ENCODE peak calls at places on chromosomes 11 and 22, in nine cellular contexts. B is transverse colon, J is kidney, O is HepG2, Q is right atrium auricular region, M is epithelial cell of esophagus, P is AG10803, V is GM23338, G is fibroblast of lung. I is an unnamed sample.

GRCh38 chr11:6526411-6527135 is 29.5 kb downstream of the DNHD1 start:
- DNase-seq in B (no peak), J (no peak), O (no peak), Q (no peak), M (no peak), P (peak; percentile 13), V (no peak), G (no peak), I (no peak)

GRCh38 chr11:17432041-17432440 is 43.6 kb upstream of the KCNJ11 start:
- DNase-seq in B (no peak), J (no peak), O (no peak), Q (no peak), M (no peak), P (no peak), V (no peak), G (no peak), I (no peak)

GRCh38 chr11:43687120-43687791 is 6.7 kb downstream of the HSD17B12 start:
- DNase-seq in B (no peak), J (peak; percentile 62), O (no peak), Q (peak; percentile 77), M (peak; percentile 80), P (peak; percentile 31), V (peak; percentile 47), G (peak; percentile 80), I (peak; percentile 81)

GRCh38 chr11:282171-282570 is 4.0 kb downstream of the NLRP6 start:
- DNase-seq in B (no peak), J (peak; percentile 60), O (no peak), Q (no peak), M (no peak), P (no peak), V (no peak), G (no peak), I (no peak)

GRCh38 chr11:116657842-116658825 is 114.7 kb downstream of the BUD13 start:
- DNase-seq in B (no peak), J (no peak), O (no peak), Q (no peak), M (no peak), P (no peak), V (no peak), G (no peak), I (no peak)

GRCh38 chr11:118003021-118003423 is 16.8 kb downstream of the IL10RA start:
- DNase-seq in B (peak; percentile 9), J (no peak), O (no peak), Q (peak; percentile 57), M (no peak), P (no peak), V (no peak), G (no peak), I (no peak)

GRCh38 chr11:88482871-88483301 is 145.3 kb upstream of the CTSC start:
- DNase-seq in B (no peak), J (no peak), O (no peak), Q (no peak), M (peak; percentile 66), P (peak; percentile 76), V (no peak), G (no peak), I (no peak)

GRCh38 chr22:20173720-20174119 is 22.9 kb upstream of the CCDC188 start:
- DNase-seq in B (no peak), J (no peak), O (no peak), Q (no peak), M (no peak), P (no peak), V (no peak), G (no peak), I (no peak)

GRCh38 chr11:116875194-116875593 is 37.8 kb upstream of the APOA1 start:
- DNase-seq in B (no peak), J (no peak), O (no peak), Q (no peak), M (no peak), P (no peak), V (no peak), G (no peak), I (no peak)

GRCh38 chr11:10456519-10456918 is 1.5 kb downstream of the AMPD3 start:
- DNase-seq in B (no peak), J (no peak), O (no peak), Q (no peak), M (no peak), P (no peak), V (no peak), G (no peak), I (peak; percentile 31)

GRCh38 chr11:121610706-121611105 is 157.9 kb upstream of the SORL1-AS1 start:
- DNase-seq in B (no peak), J (no peak), O (no peak), Q (no peak), M (no peak), P (no peak), V (no peak), G (no peak), I (no peak)

GRCh38 chr11:64382586-64382985 is 23.6 kb downstream of the RPS6KA4 start:
- DNase-seq in B (no peak), J (no peak), O (no peak), Q (no peak), M (no peak), P (no peak), V (no peak), G (no peak), I (no peak)

GRCh38 chr11:4464216-4465159 is 15.4 kb downstream of the OR52K2 start:
- DNase-seq in B (no peak), J (no peak), O (no peak), Q (no peak), M (peak; percentile 88), P (peak; percentile 7), V (peak; percentile 17), G (peak; percentile 48), I (peak; percentile 7)

GRCh38 chr11:111409915-111410314 is 30.8 kb upstream of the POU2AF1 start:
- DNase-seq in B (no peak), J (no peak), O (no peak), Q (no peak), M (no peak), P (no peak), V (no peak), G (no peak), I (no peak)

GRCh38 chr22:25764270-25765015 is 22.5 kb downstream of the MYO18B start:
- DNase-seq in B (no peak), J (no peak), O (no peak), Q (no peak), M (no peak), P (no peak), V (peak; percentile 85), G (no peak), I (no peak)

GRCh38 chr11:108338750-108339149 is 115.9 kb downstream of the ATM start:
- DNase-seq in B (no peak), J (no peak), O (no peak), Q (no peak), M (peak; percentile 94), P (no peak), V (no peak), G (no peak), I (no peak)

GRCh38 chr22:50420015-50420414 is 54.8 kb downstream of the SBF1 start:
- DNase-seq in B (no peak), J (peak; percentile 56), O (no peak), Q (no peak), M (no peak), P (no peak), V (no peak), G (no peak), I (no peak)
- H3K4me3 ChIP-seq in B (no peak overlapping the region), J (no peak overlapping the region), O (no peak overlapping the region), Q (no peak overlapping the region), M (no peak overlapping the region), P (no peak overlapping the region), V (no peak overlapping the region), G (no peak overlapping the region), I (no peak overlapping the region)

DNA sequence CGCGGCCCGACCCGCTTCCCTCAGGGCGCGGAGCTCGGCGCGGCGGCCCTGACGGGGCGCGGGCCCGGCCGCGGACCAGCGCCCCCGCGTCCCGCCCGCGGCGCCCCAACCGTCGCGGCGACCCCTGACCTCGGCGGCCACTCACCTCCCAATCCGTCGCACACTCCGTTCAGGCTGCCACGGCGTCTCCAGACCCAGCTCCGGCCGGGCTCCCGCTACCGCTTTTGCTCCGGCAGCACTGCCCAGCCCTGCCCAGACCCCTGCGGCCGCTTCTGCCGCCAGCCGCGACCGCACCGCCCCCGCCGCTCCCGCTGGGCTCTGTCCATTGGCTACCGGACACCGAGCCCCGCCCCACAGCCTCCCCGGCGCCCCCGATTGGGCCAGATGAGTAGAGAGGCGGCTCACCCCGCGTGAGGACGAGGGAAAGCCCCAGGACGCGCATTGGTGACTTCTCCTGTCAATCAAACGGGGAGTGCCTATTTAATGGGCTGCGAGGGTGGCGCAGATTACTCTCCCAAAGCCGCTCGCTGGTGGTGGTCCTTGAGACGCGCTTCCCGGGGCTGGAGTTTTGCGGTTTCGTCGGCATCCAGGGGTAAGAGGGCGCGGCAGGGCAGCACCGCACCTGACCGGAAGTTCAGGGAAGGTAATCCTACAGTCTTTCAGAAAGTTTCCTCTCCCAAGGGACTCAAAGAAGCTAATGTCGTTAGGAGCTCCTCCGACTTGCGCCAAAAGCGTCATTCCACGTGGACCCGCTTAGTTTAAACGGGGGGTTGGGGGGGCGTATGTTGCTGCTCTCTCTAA is at the start of gene PACSIN2:
- DNase-seq in B (peak; percentile 100), J (peak; percentile 100), O (peak; percentile 95), Q (peak; percentile 100), M (peak; percentile 98), P (peak; percentile 98), V (peak; percentile 99), G (peak; percentile 97), I (peak; percentile 99)
- TF ChIP-seq CTCF in B (no peak), J (no peak), O (no peak), Q (no peak), M (no peak), P (no peak), V (no peak), G (no peak), I (no peak)

GRCh38 chr11:46383404-46383758 is 1.9 kb downstream of the MDK start:
- DNase-seq in B (no peak), J (no peak), O (no peak), Q (no peak), M (no peak), P (no peak), V (no peak), G (no peak), I (no peak)

GRCh38 chr11:46381046-46381835 is at the start of gene MDK:
- DNase-seq in B (peak; percentile 39), J (peak; percentile 83), O (peak; percentile 49), Q (no peak), M (no peak), P (no peak), V (peak; percentile 85), G (no peak), I (no peak)

GRCh38 chr11:46381836-46382643 is 571 bp downstream of the MDK start:
- DNase-seq in B (no peak), J (peak; percentile 85), O (no peak), Q (no peak), M (no peak), P (no peak), V (peak; percentile 63), G (no peak), I (no peak)

GRCh38 chr11:46383974-46384701 is 2.7 kb downstream of the MDK start:
- DNase-seq in B (peak; percentile 71), J (peak; percentile 45), O (no peak), Q (no peak), M (peak; percentile 52), P (no peak), V (no peak), G (no peak), I (no peak)

GRCh38 chr11:46382644-46383403 is 1.4 kb downstream of the MDK start:
- DNase-seq in B (no peak), J (no peak), O (peak; percentile 57), Q (no peak), M (peak; percentile 57), P (peak; percentile 43), V (peak; percentile 89), G (peak; percentile 59), I (peak; percentile 66)
- H3K4me3 ChIP-seq in B (no peak overlapping the region), J (no peak overlapping the region), O (peak overlapping the region; percentile 85), Q (peak overlapping the region; percentile 69), M (no peak overlapping the region), P (peak overlapping the region; percentile 58), V (peak overlapping the region; percentile 93), G (peak overlapping the region; percentile 46), I (peak overlapping the region; percentile 54)

GRCh38 chr11:72091292-72091691 is 10.6 kb downstream of the LRRC51 start:
- DNase-seq in B (peak; percentile 82), J (no peak), O (peak; percentile 68), Q (peak; percentile 75), M (peak; percentile 62), P (peak; percentile 66), V (peak; percentile 94), G (peak; percentile 73), I (peak; percentile 79)
- TF ChIP-seq CTCF in B (peak; percentile 89), J (peak; percentile 94), O (peak; percentile 92), Q (peak; percentile 81), M (peak; percentile 89), P (peak; percentile 92), V (peak; percentile 95), G (peak; percentile 93), I (peak; percentile 90)

I was measured in choroid plexus epithelial cell.